ENCODE peak calls at places on chromosomes 12 and 14, in ten cellular contexts. One of them, this sample, is unnamed.

GRCh38 chr14:64137657-64138290 is 156.4 kb downstream of the ESR2 start:
- DNase-seq in breast epithelium: no peak
- DNase-seq in CD8-positive, alpha-beta memory T cell: no peak
- DNase-seq in transverse colon: no peak
- DNase-seq in upper lobe of left lung: no peak
- DNase-seq in NB4: peak
- DNase-seq in OCI-LY7: peak
- DNase-seq in adrenal gland: peak
- DNase-seq in left ventricle myocardium inferior: no peak
- DNase-seq in brain microvascular endothelial cell: no peak
- DNase-seq in this sample: no peak

GRCh38 chr12:49974231-49974675 is 1.5 kb downstream of the AQP6 start:
- DNase-seq in CD8-positive, alpha-beta memory T cell: no peak
- DNase-seq in NB4: peak
- DNase-seq in brain microvascular endothelial cell: peak
- DNase-seq in upper lobe of left lung: no peak
- DNase-seq in transverse colon: peak
- DNase-seq in breast epithelium: no peak
- DNase-seq in left ventricle myocardium inferior: peak
- DNase-seq in OCI-LY7: no peak
- DNase-seq in adrenal gland: peak
- DNase-seq in this sample: no peak

GRCh38 chr14:21528381-21529348 is 2.5 kb upstream of the SALL2 start:
- DNase-seq in brain microvascular endothelial cell: peak
- DNase-seq in OCI-LY7: peak
- DNase-seq in left ventricle myocardium inferior: no peak
- DNase-seq in adrenal gland: no peak
- DNase-seq in breast epithelium: no peak
- DNase-seq in CD8-positive, alpha-beta memory T cell: no peak
- DNase-seq in upper lobe of left lung: no peak
- DNase-seq in transverse colon: no peak
- DNase-seq in NB4: peak
- DNase-seq in this sample: no peak

GRCh38 chr12:13841358-13841757 is 140.0 kb downstream of the GRIN2B start:
- DNase-seq in CD8-positive, alpha-beta memory T cell: no peak
- DNase-seq in transverse colon: no peak
- DNase-seq in adrenal gland: no peak
- DNase-seq in NB4: no peak
- DNase-seq in brain microvascular endothelial cell: no peak
- DNase-seq in left ventricle myocardium inferior: no peak
- DNase-seq in breast epithelium: no peak
- DNase-seq in OCI-LY7: no peak
- DNase-seq in upper lobe of left lung: no peak
- DNase-seq in this sample: no peak

GRCh38 chr14:23915559-23915958 is 38.0 kb upstream of the DHRS4 start:
- DNase-seq in brain microvascular endothelial cell: no peak
- DNase-seq in upper lobe of left lung: no peak
- DNase-seq in CD8-positive, alpha-beta memory T cell: no peak
- DNase-seq in breast epithelium: no peak
- DNase-seq in NB4: no peak
- DNase-seq in adrenal gland: no peak
- DNase-seq in OCI-LY7: no peak
- DNase-seq in transverse colon: no peak
- DNase-seq in left ventricle myocardium inferior: no peak
- DNase-seq in this sample: no peak

GRCh38 chr12:100346660-100347059 is 10.2 kb upstream of the SLC17A8 start:
- DNase-seq in upper lobe of left lung: no peak
- DNase-seq in breast epithelium: no peak
- DNase-seq in brain microvascular endothelial cell: no peak
- DNase-seq in transverse colon: no peak
- DNase-seq in adrenal gland: no peak
- DNase-seq in left ventricle myocardium inferior: no peak
- DNase-seq in OCI-LY7: no peak
- DNase-seq in NB4: no peak
- DNase-seq in CD8-positive, alpha-beta memory T cell: no peak
- DNase-seq in this sample: peak

GRCh38 chr12:4277856-4278581 is 4.5 kb downstream of the CCND2 start:
- DNase-seq in NB4: no peak
- DNase-seq in CD8-positive, alpha-beta memory T cell: no peak
- DNase-seq in left ventricle myocardium inferior: no peak
- DNase-seq in brain microvascular endothelial cell: no peak
- DNase-seq in transverse colon: no peak
- DNase-seq in upper lobe of left lung: no peak
- DNase-seq in OCI-LY7: no peak
- DNase-seq in breast epithelium: no peak
- DNase-seq in adrenal gland: no peak
- DNase-seq in this sample: no peak

GRCh38 chr12:76883151-76883550 is 4.3 kb upstream of the CSRP2 start:
- DNase-seq in CD8-positive, alpha-beta memory T cell: no peak
- DNase-seq in brain microvascular endothelial cell: peak
- DNase-seq in NB4: no peak
- DNase-seq in adrenal gland: no peak
- DNase-seq in OCI-LY7: no peak
- DNase-seq in left ventricle myocardium inferior: no peak
- DNase-seq in breast epithelium: no peak
- DNase-seq in transverse colon: no peak
- DNase-seq in upper lobe of left lung: no peak
- DNase-seq in this sample: peak

GRCh38 chr14:92880851-92881250 is 42.1 kb upstream of the CHGA start:
- DNase-seq in breast epithelium: no peak
- DNase-seq in NB4: peak
- DNase-seq in adrenal gland: peak
- DNase-seq in brain microvascular endothelial cell: peak
- DNase-seq in upper lobe of left lung: no peak
- DNase-seq in left ventricle myocardium inferior: no peak
- DNase-seq in transverse colon: no peak
- DNase-seq in CD8-positive, alpha-beta memory T cell: no peak
- DNase-seq in OCI-LY7: no peak
- DNase-seq in this sample: peak

GRCh38 chr12:62679569-62679968 is 212.9 kb downstream of the MON2 start:
- DNase-seq in upper lobe of left lung: no peak
- DNase-seq in left ventricle myocardium inferior: no peak
- DNase-seq in CD8-positive, alpha-beta memory T cell: no peak
- DNase-seq in transverse colon: no peak
- DNase-seq in NB4: no peak
- DNase-seq in adrenal gland: no peak
- DNase-seq in brain microvascular endothelial cell: no peak
- DNase-seq in OCI-LY7: no peak
- DNase-seq in breast epithelium: no peak
- DNase-seq in this sample: no peak

GRCh38 chr12:49190317-49190716 is 1.4 kb upstream of the TUBA1A start:
- DNase-seq in NB4: peak
- DNase-seq in left ventricle myocardium inferior: no peak
- DNase-seq in transverse colon: no peak
- DNase-seq in breast epithelium: no peak
- DNase-seq in brain microvascular endothelial cell: no peak
- DNase-seq in upper lobe of left lung: no peak
- DNase-seq in OCI-LY7: no peak
- DNase-seq in CD8-positive, alpha-beta memory T cell: no peak
- DNase-seq in adrenal gland: peak
- DNase-seq in this sample: no peak

GRCh38 chr14:106129274-106129673 is 602.9 kb downstream of the TMEM121 start:
- DNase-seq in adrenal gland: no peak
- DNase-seq in CD8-positive, alpha-beta memory T cell: no peak
- DNase-seq in NB4: peak
- DNase-seq in OCI-LY7: no peak
- DNase-seq in breast epithelium: no peak
- DNase-seq in transverse colon: no peak
- DNase-seq in left ventricle myocardium inferior: no peak
- DNase-seq in upper lobe of left lung: no peak
- DNase-seq in brain microvascular endothelial cell: no peak
- DNase-seq in this sample: no peak

GRCh38 chr14:88437659-88438058 is 52.2 kb downstream of the SPATA7 start:
- DNase-seq in NB4: no peak
- DNase-seq in brain microvascular endothelial cell: no peak
- DNase-seq in left ventricle myocardium inferior: no peak
- DNase-seq in CD8-positive, alpha-beta memory T cell: no peak
- DNase-seq in OCI-LY7: no peak
- DNase-seq in breast epithelium: no peak
- DNase-seq in adrenal gland: no peak
- DNase-seq in upper lobe of left lung: no peak
- DNase-seq in transverse colon: no peak
- DNase-seq in this sample: no peak

GRCh38 chr12:40054554-40055226 is 51.2 kb downstream of the SLC2A13 start:
- DNase-seq in brain microvascular endothelial cell: peak
- DNase-seq in adrenal gland: peak
- DNase-seq in transverse colon: peak
- DNase-seq in left ventricle myocardium inferior: peak
- DNase-seq in NB4: no peak
- DNase-seq in CD8-positive, alpha-beta memory T cell: no peak
- DNase-seq in breast epithelium: no peak
- DNase-seq in OCI-LY7: no peak
- DNase-seq in upper lobe of left lung: no peak
- DNase-seq in this sample: peak

GRCh38 chr12:642633-643477 is 20.4 kb downstream of the NINJ2 start:
- DNase-seq in brain microvascular endothelial cell: no peak
- DNase-seq in transverse colon: peak
- DNase-seq in NB4: peak
- DNase-seq in breast epithelium: peak
- DNase-seq in CD8-positive, alpha-beta memory T cell: peak
- DNase-seq in adrenal gland: peak
- DNase-seq in left ventricle myocardium inferior: peak
- DNase-seq in upper lobe of left lung: peak
- DNase-seq in OCI-LY7: peak
- DNase-seq in this sample: no peak
- H3K4me3 ChIP-seq in brain microvascular endothelial cell: peak
- H3K4me3 ChIP-seq in transverse colon: peak
- H3K4me3 ChIP-seq in NB4: peak
- H3K4me3 ChIP-seq in breast epithelium: peak
- H3K4me3 ChIP-seq in CD8-positive, alpha-beta memory T cell: peak
- H3K4me3 ChIP-seq in adrenal gland: no peak
- H3K4me3 ChIP-seq in left ventricle myocardium inferior: peak
- H3K4me3 ChIP-seq in upper lobe of left lung: peak
- H3K4me3 ChIP-seq in OCI-LY7: peak
- H3K4me3 ChIP-seq in this sample: peak

GRCh38 chr12:80293347-80293746 is 150.7 kb upstream of the PTPRQ start:
- DNase-seq in CD8-positive, alpha-beta memory T cell: no peak
- DNase-seq in transverse colon: no peak
- DNase-seq in upper lobe of left lung: no peak
- DNase-seq in breast epithelium: no peak
- DNase-seq in OCI-LY7: no peak
- DNase-seq in left ventricle myocardium inferior: no peak
- DNase-seq in brain microvascular endothelial cell: no peak
- DNase-seq in adrenal gland: no peak
- DNase-seq in NB4: no peak
- DNase-seq in this sample: no peak
- H3K4me3 ChIP-seq in CD8-positive, alpha-beta memory T cell: no peak
- H3K4me3 ChIP-seq in transverse colon: no peak
- H3K4me3 ChIP-seq in upper lobe of left lung: no peak
- H3K4me3 ChIP-seq in breast epithelium: no peak
- H3K4me3 ChIP-seq in OCI-LY7: no peak
- H3K4me3 ChIP-seq in left ventricle myocardium inferior: no peak
- H3K4me3 ChIP-seq in brain microvascular endothelial cell: no peak
- H3K4me3 ChIP-seq in adrenal gland: no peak
- H3K4me3 ChIP-seq in NB4: no peak
- H3K4me3 ChIP-seq in this sample: no peak

GRCh38 chr12:57727758-57728395 is 10.7 kb downstream of the AGAP2 start:
- DNase-seq in OCI-LY7: no peak
- DNase-seq in transverse colon: no peak
- DNase-seq in adrenal gland: peak
- DNase-seq in CD8-positive, alpha-beta memory T cell: no peak
- DNase-seq in NB4: no peak
- DNase-seq in left ventricle myocardium inferior: no peak
- DNase-seq in upper lobe of left lung: no peak
- DNase-seq in brain microvascular endothelial cell: no peak
- DNase-seq in breast epithelium: peak
- DNase-seq in this sample: no peak
- H3K4me3 ChIP-seq in OCI-LY7: no peak
- H3K4me3 ChIP-seq in transverse colon: no peak
- H3K4me3 ChIP-seq in adrenal gland: no peak
- H3K4me3 ChIP-seq in CD8-positive, alpha-beta memory T cell: no peak
- H3K4me3 ChIP-seq in NB4: no peak
- H3K4me3 ChIP-seq in left ventricle myocardium inferior: peak
- H3K4me3 ChIP-seq in upper lobe of left lung: no peak
- H3K4me3 ChIP-seq in brain microvascular endothelial cell: no peak
- H3K4me3 ChIP-seq in breast epithelium: no peak
- H3K4me3 ChIP-seq in this sample: no peak

GRCh38 chr14:102234331-102235264 is 70.4 kb downstream of the MOK start:
- DNase-seq in adrenal gland: no peak
- DNase-seq in breast epithelium: no peak
- DNase-seq in NB4: peak
- DNase-seq in CD8-positive, alpha-beta memory T cell: no peak
- DNase-seq in transverse colon: no peak
- DNase-seq in upper lobe of left lung: no peak
- DNase-seq in OCI-LY7: no peak
- DNase-seq in brain microvascular endothelial cell: no peak
- DNase-seq in left ventricle myocardium inferior: no peak
- DNase-seq in this sample: no peak

GRCh38 chr14:102238131-102238530 is 66.8 kb downstream of the MOK start:
- DNase-seq in breast epithelium: no peak
- DNase-seq in adrenal gland: no peak
- DNase-seq in transverse colon: no peak
- DNase-seq in left ventricle myocardium inferior: no peak
- DNase-seq in CD8-positive, alpha-beta memory T cell: no peak
- DNase-seq in upper lobe of left lung: no peak
- DNase-seq in NB4: peak
- DNase-seq in OCI-LY7: no peak
- DNase-seq in brain microvascular endothelial cell: no peak
- DNase-seq in this sample: no peak

GRCh38 chr14:102236026-102236425 is 68.9 kb downstream of the MOK start:
- DNase-seq in OCI-LY7: no peak
- DNase-seq in NB4: no peak
- DNase-seq in CD8-positive, alpha-beta memory T cell: no peak
- DNase-seq in adrenal gland: no peak
- DNase-seq in brain microvascular endothelial cell: no peak
- DNase-seq in upper lobe of left lung: no peak
- DNase-seq in breast epithelium: no peak
- DNase-seq in left ventricle myocardium inferior: no peak
- DNase-seq in transverse colon: no peak
- DNase-seq in this sample: no peak

GRCh38 chr14:102233081-102233480 is 71.9 kb downstream of the MOK start:
- DNase-seq in transverse colon: no peak
- DNase-seq in left ventricle myocardium inferior: no peak
- DNase-seq in brain microvascular endothelial cell: no peak
- DNase-seq in breast epithelium: no peak
- DNase-seq in CD8-positive, alpha-beta memory T cell: no peak
- DNase-seq in adrenal gland: no peak
- DNase-seq in NB4: no peak
- DNase-seq in upper lobe of left lung: no peak
- DNase-seq in OCI-LY7: no peak
- DNase-seq in this sample: no peak

DNA sequence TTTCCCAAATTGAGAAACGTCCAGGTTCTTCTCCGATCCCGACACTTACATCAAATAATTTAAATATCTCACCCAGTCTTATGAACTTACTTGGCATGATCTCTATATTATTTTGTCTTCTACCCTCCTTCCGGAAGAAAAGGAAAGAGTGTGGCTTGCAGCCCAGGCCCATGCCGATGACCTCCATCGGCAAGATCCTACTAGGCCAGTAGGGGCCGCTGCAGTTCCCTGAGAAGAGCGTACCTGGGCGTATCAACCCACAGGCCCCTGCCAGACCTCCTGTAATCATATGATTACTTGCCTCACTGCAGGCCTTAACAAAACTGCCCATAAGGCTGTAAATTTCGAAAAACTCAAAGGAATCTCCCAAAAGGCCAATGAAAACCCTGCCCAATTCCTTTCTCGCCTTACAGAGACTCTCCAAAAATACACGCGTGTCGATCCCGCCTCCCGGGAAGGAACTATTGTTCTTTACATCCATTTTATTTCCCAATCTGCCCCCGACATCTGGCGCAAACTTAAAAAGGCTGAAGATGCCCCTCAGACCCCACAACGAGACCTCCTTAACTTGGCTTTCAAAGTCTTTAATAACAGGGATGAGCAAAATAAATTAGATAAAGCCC is 69.6 kb downstream of the MOK start:
- DNase-seq in breast epithelium: peak
- DNase-seq in adrenal gland: peak
- DNase-seq in OCI-LY7: peak
- DNase-seq in CD8-positive, alpha-beta memory T cell: peak
- DNase-seq in transverse colon: peak
- DNase-seq in NB4: peak
- DNase-seq in upper lobe of left lung: no peak
- DNase-seq in brain microvascular endothelial cell: peak
- DNase-seq in left ventricle myocardium inferior: peak
- DNase-seq in this sample: peak
- H3K4me3 ChIP-seq in breast epithelium: peak
- H3K4me3 ChIP-seq in adrenal gland: no peak
- H3K4me3 ChIP-seq in OCI-LY7: no peak
- H3K4me3 ChIP-seq in CD8-positive, alpha-beta memory T cell: no peak
- H3K4me3 ChIP-seq in transverse colon: no peak
- H3K4me3 ChIP-seq in NB4: peak
- H3K4me3 ChIP-seq in upper lobe of left lung: no peak
- H3K4me3 ChIP-seq in brain microvascular endothelial cell: peak
- H3K4me3 ChIP-seq in left ventricle myocardium inferior: peak
- H3K4me3 ChIP-seq in this sample: peak